ENCODE peak calls at places on chromosomes 16 and 17, in nine cellular contexts. T, P, Y, U, Q, B, J, I and W are unnamed samples.

GRCh38 chr16:25812215-25812614 is 120.5 kb downstream of the HS3ST4 start:
- DNase-seq in T (no peak), I (no peak), B (no peak), U (no peak), P (no peak), J (no peak), Y (no peak), Q (no peak), W (no peak)

GRCh38 chr17:42340691-42341127 is 47.5 kb downstream of the STAT3 start:
- DNase-seq in Q (no peak), Y (no peak), T (no peak), U (no peak), B (no peak), I (no peak), P (no peak), J (no peak), W (no peak)

GRCh38 chr17:82077617-82078358 is 12.2 kb upstream of the DUS1L start:
- DNase-seq in B (peak; percentile 72), T (no peak), P (no peak), I (no peak), J (no peak), Q (no peak), U (peak; percentile 38), Y (no peak), W (no peak)

GRCh38 chr16:75224281-75224680 is 5.5 kb downstream of the CTRB1 start:
- DNase-seq in Q (no peak), P (no peak), Y (no peak), J (no peak), B (no peak), U (no peak), I (no peak), T (no peak), W (no peak)

GRCh38 chr17:29571883-29572681 is 3.6 kb downstream of the TP53I13 start:
- DNase-seq in U (no peak), I (no peak), J (no peak), P (no peak), Q (no peak), T (no peak), Y (peak; percentile 68), B (no peak), W (no peak)

GRCh38 chr16:14436410-14436955 is 193.6 kb downstream of the PARN start:
- DNase-seq in I (no peak), U (no peak), J (no peak), T (no peak), Y (no peak), Q (no peak), P (no peak), B (no peak), W (no peak)

GRCh38 chr17:41231731-41232130 is 518 bp upstream of the KRTAP9-3 start:
- DNase-seq in Q (no peak), U (no peak), I (no peak), J (no peak), T (no peak), Y (no peak), P (no peak), B (no peak), W (no peak)

GRCh38 chr17:14557482-14557881 is 256.6 kb downstream of the HS3ST3B1 start:
- DNase-seq in J (no peak), Q (no peak), B (no peak), P (no peak), U (no peak), I (peak; percentile 37), T (no peak), Y (no peak), W (no peak)

GRCh38 chr17:59751955-59752413 is 44.5 kb downstream of the VMP1 start:
- DNase-seq in J (no peak), Q (no peak), I (no peak), T (no peak), P (no peak), B (no peak), U (no peak), Y (no peak), W (no peak)

GRCh38 chr16:11354733-11355574 is 9.7 kb downstream of the RMI2 start:
- DNase-seq in Y (no peak), P (no peak), I (peak; percentile 77), B (no peak), U (peak; percentile 35), T (no peak), Q (no peak), J (peak; percentile 79), W (no peak)

GRCh38 chr17:73320601-73321264 is 8.9 kb upstream of the CDC42EP4 start:
- DNase-seq in J (no peak), P (no peak), I (no peak), T (no peak), U (no peak), Q (no peak), B (no peak), Y (peak; percentile 54), W (no peak)

GRCh38 chr17:73319766-73320165 is 8.0 kb upstream of the CDC42EP4 start:
- DNase-seq in Q (no peak), T (no peak), P (no peak), J (no peak), Y (peak; percentile 31), U (no peak), B (no peak), I (no peak), W (no peak)

GRCh38 chr17:73324711-73325526 is 13.1 kb upstream of the CDC42EP4 start:
- DNase-seq in P (no peak), T (no peak), Q (no peak), J (no peak), B (peak; percentile 49), U (no peak), Y (peak; percentile 55), I (no peak), W (no peak)

GRCh38 chr17:73325527-73325842 is 13.7 kb upstream of the CDC42EP4 start:
- DNase-seq in P (no peak), J (no peak), T (no peak), Q (no peak), I (peak; percentile 47), Y (no peak), B (peak; percentile 24), U (no peak), W (no peak)

DNA sequence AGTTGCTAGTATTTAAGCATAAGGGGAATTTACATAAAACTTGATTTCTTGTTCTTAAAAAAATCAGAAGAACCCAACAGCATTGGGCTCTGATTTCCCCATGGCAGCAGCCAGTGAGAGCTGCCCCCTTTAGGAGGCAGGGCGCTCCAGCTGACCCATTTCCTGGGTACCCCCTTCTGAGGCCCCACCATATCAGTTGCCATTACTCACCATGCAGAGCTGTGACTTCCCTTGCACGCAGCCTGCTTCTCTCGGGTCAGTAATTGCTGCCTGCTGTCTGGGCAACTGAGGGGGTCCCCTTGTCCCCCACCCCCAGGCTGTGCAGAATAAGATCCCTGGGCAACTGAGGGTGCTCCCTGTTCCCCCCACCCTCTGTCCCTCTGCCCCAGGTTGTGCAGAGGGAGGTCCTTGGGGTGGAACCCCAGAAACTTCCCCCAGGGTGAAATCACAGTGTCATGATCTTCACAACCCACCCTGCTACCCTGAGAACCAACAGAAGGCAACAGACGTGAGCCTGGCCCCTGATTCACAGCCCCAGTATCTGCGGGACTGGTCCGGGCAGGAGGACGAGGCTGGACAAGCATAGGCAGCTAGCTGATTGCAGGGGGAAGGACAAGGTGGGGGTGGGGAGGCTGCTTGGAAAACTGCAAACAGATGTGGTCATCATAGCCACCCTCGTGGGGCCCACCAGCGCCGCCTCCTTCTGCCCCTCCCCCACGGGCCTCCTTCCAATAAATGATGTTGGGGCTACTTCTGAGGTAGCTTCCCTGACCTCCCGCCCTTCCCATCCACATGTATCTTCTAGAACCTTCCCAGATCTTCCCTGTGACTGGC is 12.0 kb upstream of the CDC42EP4 start:
- DNase-seq in Q (no peak), T (no peak), P (no peak), U (no peak), B (no peak), J (no peak), I (no peak), Y (peak; percentile 41), W (no peak)
- TF ChIP-seq REST in Q (no peak), T (no peak), P (no peak), U (no peak), B (no peak), J (no peak), I (no peak), Y (no peak), W (no peak)

DNA sequence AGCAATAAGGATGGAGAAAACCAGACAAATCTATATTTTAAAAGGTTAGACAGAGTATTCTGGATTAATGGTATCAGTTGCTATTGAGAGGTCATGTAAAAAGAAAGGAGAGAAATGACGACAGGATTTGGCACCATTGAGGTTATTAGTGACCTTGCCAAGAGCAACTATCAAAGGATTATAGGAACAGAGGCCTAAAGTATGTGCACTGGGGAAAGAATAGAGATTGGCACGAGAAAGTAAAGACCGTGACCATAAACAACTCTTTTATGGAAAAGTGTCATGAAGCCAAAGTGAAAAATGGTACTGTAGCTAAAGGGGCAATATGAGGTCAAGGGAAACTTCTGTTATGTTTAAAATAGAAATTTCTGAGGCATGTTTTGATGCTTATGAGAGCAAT is 115.2 kb upstream of the KIF2B start:
- DNase-seq in Y (no peak), I (no peak), T (no peak), Q (no peak), U (no peak), P (no peak), J (no peak), B (no peak), W (no peak)
- TF ChIP-seq REST in Y (no peak), I (no peak), T (no peak), Q (no peak), U (no peak), P (no peak), J (no peak), B (no peak), W (no peak)

DNA sequence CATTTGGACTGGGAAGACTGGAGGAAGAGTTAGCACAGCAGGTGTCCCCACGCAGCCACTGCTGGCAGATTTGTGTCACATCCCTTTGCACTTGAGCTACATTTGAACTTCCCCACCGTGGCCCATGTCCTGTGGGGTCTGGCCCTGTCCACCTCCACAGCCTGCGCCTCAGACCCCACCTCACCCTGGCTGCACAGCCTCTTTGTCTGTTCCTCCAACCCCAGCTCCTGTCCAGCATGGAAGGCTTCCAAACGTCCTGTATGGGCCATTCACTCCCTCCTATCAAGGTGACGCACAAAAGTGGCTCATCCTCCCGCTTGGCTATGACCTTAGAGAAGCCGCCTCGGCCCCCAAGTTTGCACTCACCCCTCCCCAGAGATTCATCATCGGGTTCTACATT is 200.6 kb downstream of the FOXL1 start:
- DNase-seq in Y (no peak), B (no peak), Q (no peak), T (no peak), P (no peak), I (no peak), U (no peak), J (no peak), W (no peak)
- TF ChIP-seq REST in Y (no peak), B (no peak), Q (no peak), T (no peak), P (no peak), I (no peak), U (no peak), J (no peak), W (no peak)

DNA sequence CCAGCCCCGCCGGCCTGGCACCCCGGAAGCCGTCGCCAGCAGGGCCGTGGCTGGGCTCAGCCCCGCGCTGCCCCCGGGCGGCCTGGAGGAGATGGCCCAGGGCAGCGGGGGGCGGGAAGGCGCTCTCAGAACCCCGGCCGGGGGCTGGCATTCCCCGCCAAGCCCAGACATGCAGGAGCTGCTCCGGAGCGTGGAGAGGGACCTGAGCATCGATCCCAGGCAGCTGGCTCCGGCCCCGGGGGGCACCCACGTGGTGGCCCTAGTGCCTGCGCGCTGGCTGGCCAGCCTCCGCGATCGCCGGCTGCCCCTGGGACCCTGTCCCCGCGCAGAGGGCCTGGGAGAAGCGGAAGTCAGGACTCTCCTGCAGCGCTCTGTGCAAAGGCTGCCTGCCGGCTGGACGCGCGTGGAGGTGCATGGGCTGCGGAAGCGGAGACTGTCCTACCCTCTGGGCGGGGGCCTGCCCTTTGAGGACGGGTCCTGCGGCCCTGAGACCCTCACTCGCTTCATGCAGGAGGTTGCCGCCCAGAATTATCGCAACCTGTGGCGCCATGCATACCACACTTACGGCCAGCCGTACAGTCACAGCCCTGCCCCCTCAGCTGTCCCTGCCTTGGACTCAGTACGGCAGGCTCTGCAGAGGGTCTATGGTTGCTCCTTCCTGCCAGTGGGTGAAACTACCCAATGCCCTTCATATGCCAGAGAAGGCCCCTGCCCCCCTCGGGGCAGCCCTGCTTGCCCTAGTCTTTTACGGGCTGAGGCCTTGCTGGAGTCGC is 551 bp downstream of the WDR81 start:
- DNase-seq in Y (peak; percentile 81), P (no peak), I (peak; percentile 36), U (no peak), B (peak; percentile 54), J (no peak), T (no peak), Q (no peak), W (no peak)
- TF ChIP-seq REST in Y (no peak), P (no peak), I (no peak), U (no peak), B (no peak), J (no peak), T (no peak), Q (no peak), W (no peak)